ENCODE peak calls at places on chromosomes 11 and 22, in ten cellular contexts. F is AG09309, T is fibroblast of the aortic adventitia, H is fibroblast of mammary gland, I is endothelial cell, B is GM13977, D is cardiac muscle cell, R is colonic mucosa, P is nephron progenitor cell, A is astrocyte of the spinal cord. J is an unnamed sample.

GRCh38 chr11:93017821-93018690 is 48.6 kb downstream of the MTNR1B start:
- DNase-seq in F (no peak), T (peak), H (peak), I (no peak), B (no peak), D (peak), R (no peak), P (no peak), A (peak), J (no peak)

GRCh38 chr22:42697542-42698013 is 23.1 kb downstream of the A4GALT start:
- DNase-seq in F (no peak), T (peak), H (peak), I (no peak), B (no peak), D (peak), R (peak), P (no peak), A (peak), J (no peak)

GRCh38 chr11:68783216-68783821 is 32.0 kb upstream of the TESMIN start:
- DNase-seq in F (no peak), T (no peak), H (no peak), I (no peak), B (no peak), D (no peak), R (no peak), P (no peak), A (no peak), J (no peak)

GRCh38 chr22:40271440-40271839 is 74.9 kb upstream of the ADSL start:
- DNase-seq in F (no peak), T (peak), H (no peak), I (no peak), B (no peak), D (no peak), R (no peak), P (no peak), A (no peak), J (no peak)

GRCh38 chr11:70107756-70108155 is 29.6 kb downstream of the ANO1 start:
- DNase-seq in F (no peak), T (no peak), H (no peak), I (no peak), B (no peak), D (no peak), R (no peak), P (no peak), A (no peak), J (no peak)

GRCh38 chr22:31870890-31871289 is 73.4 kb upstream of the YWHAH start:
- DNase-seq in F (peak), T (no peak), H (peak), I (no peak), B (no peak), D (peak), R (no peak), P (no peak), A (peak), J (no peak)

GRCh38 chr11:68503281-68503687 is 42.7 kb downstream of the PPP6R3 start:
- DNase-seq in F (no peak), T (no peak), H (peak), I (peak), B (no peak), D (peak), R (no peak), P (no peak), A (peak), J (no peak)

GRCh38 chr11:94922675-94923347 is 50.5 kb downstream of the CWC15 start:
- DNase-seq in F (no peak), T (no peak), H (no peak), I (no peak), B (no peak), D (no peak), R (no peak), P (no peak), A (no peak), J (no peak)

GRCh38 chr11:66336234-66337102 is at the start of gene RIN1:
- DNase-seq in F (peak), T (peak), H (peak), I (peak), B (peak), D (peak), R (peak), P (peak), A (peak), J (peak)

GRCh38 chr11:79438631-79439429 is 2.0 kb downstream of the TENM4 start:
- DNase-seq in F (no peak), T (peak), H (peak), I (peak), B (peak), D (peak), R (peak), P (peak), A (peak), J (no peak)

GRCh38 chr22:46501701-46502100 is 35.7 kb downstream of the CELSR1 start:
- DNase-seq in F (no peak), T (peak), H (peak), I (no peak), B (no peak), D (peak), R (no peak), P (no peak), A (peak), J (no peak)

GRCh38 chr11:134207538-134208239 is 16.1 kb downstream of the NCAPD3 start:
- DNase-seq in F (no peak), T (peak), H (peak), I (peak), B (no peak), D (peak), R (peak), P (peak), A (no peak), J (peak)

GRCh38 chr11:128471138-128471661 is 116.2 kb downstream of the ETS1 start:
- DNase-seq in F (no peak), T (no peak), H (no peak), I (no peak), B (peak), D (no peak), R (no peak), P (no peak), A (no peak), J (peak)

GRCh38 chr11:125449586-125449985 is 46.5 kb downstream of the FEZ1 start:
- DNase-seq in F (no peak), T (no peak), H (no peak), I (no peak), B (no peak), D (no peak), R (no peak), P (no peak), A (no peak), J (no peak)

DNA sequence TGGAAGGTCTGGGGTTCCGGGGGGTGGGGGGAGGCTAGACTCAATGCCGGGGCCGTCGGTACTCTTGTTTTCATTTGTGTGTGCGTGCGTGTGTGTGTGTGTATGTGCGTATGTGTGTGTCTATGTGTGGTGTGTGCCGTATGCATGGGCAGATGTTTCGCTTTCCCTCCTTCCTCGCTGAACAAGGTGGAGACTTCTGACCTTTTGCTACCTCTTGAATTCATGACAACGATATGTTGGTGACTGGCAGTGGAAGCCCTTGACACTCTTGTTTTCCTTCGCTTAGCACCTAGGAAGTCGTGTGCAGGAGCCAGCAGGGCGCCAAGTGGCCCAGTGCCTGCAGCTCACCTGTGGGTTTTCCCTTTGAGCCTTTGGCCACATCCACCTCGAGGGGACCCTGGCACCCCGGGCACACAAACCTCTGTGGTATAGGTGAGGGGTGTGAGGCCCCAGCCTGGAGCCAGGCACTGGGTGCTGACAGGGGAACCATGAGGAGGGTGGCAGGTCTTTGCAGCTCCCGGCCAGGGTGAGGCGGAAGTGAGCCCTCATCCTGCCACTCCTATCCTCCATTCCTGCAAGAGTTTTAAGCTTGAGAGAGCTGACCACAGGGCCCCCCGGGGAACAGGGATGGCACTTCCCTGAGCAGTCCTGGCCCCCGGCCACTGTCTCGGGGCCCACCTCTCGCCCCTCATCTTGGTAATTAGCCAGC is 19.3 kb upstream of the TMEM191C start:
- DNase-seq in F (no peak), T (no peak), H (no peak), I (peak), B (no peak), D (no peak), R (no peak), P (no peak), A (no peak), J (no peak)
- TF ChIP-seq CTCF in F (peak), T (no peak), H (peak), I (no peak), B (peak), D (no peak), R (no peak), P (no peak), A (peak), J (peak)

GRCh38 chr11:132627981-132628380 is 904.3 kb downstream of the OPCML start:
- DNase-seq in F (no peak), T (no peak), H (no peak), I (no peak), B (no peak), D (no peak), R (no peak), P (no peak), A (no peak), J (no peak)

GRCh38 chr11:132626446-132626845 is 905.9 kb downstream of the OPCML start:
- DNase-seq in F (no peak), T (no peak), H (no peak), I (no peak), B (no peak), D (no peak), R (no peak), P (no peak), A (no peak), J (no peak)

GRCh38 chr11:132632641-132633124 is 899.6 kb downstream of the OPCML start:
- DNase-seq in F (peak), T (peak), H (peak), I (no peak), B (no peak), D (peak), R (no peak), P (no peak), A (peak), J (peak)

GRCh38 chr11:132631956-132632355 is 900.3 kb downstream of the OPCML start:
- DNase-seq in F (no peak), T (no peak), H (no peak), I (no peak), B (no peak), D (peak), R (no peak), P (no peak), A (no peak), J (no peak)
- TF ChIP-seq CTCF in F (no peak), T (no peak), H (no peak), I (no peak), B (no peak), D (no peak), R (no peak), P (no peak), A (no peak), J (no peak)

GRCh38 chr22:19473578-19473977 is 5.4 kb downstream of the UFD1 start:
- DNase-seq in F (no peak), T (no peak), H (peak), I (no peak), B (no peak), D (no peak), R (no peak), P (no peak), A (no peak), J (no peak)
- TF ChIP-seq CTCF in F (peak), T (peak), H (no peak), I (no peak), B (no peak), D (no peak), R (no peak), P (no peak), A (peak), J (no peak)

GRCh38 chr22:20086101-20086599 is 6.1 kb downstream of the DGCR8 start:
- DNase-seq in F (no peak), T (no peak), H (no peak), I (no peak), B (no peak), D (no peak), R (no peak), P (no peak), A (no peak), J (no peak)

GRCh38 chr22:20083891-20084546 is 4.0 kb downstream of the DGCR8 start:
- DNase-seq in F (no peak), T (no peak), H (no peak), I (no peak), B (no peak), D (no peak), R (no peak), P (no peak), A (no peak), J (no peak)

GRCh38 chr22:20083157-20083890 is 3.3 kb downstream of the DGCR8 start:
- DNase-seq in F (no peak), T (no peak), H (no peak), I (no peak), B (no peak), D (no peak), R (no peak), P (no peak), A (no peak), J (no peak)

GRCh38 chr22:20085651-20086050 is 5.6 kb downstream of the DGCR8 start:
- DNase-seq in F (no peak), T (no peak), H (no peak), I (no peak), B (no peak), D (no peak), R (no peak), P (no peak), A (no peak), J (no peak)

GRCh38 chr22:20084547-20085413 is 4.7 kb downstream of the DGCR8 start:
- DNase-seq in F (no peak), T (peak), H (peak), I (peak), B (no peak), D (peak), R (no peak), P (peak), A (no peak), J (no peak)
- TF ChIP-seq CTCF in F (peak), T (peak), H (peak), I (peak), B (peak), D (peak), R (no peak), P (peak), A (peak), J (peak)

DNA sequence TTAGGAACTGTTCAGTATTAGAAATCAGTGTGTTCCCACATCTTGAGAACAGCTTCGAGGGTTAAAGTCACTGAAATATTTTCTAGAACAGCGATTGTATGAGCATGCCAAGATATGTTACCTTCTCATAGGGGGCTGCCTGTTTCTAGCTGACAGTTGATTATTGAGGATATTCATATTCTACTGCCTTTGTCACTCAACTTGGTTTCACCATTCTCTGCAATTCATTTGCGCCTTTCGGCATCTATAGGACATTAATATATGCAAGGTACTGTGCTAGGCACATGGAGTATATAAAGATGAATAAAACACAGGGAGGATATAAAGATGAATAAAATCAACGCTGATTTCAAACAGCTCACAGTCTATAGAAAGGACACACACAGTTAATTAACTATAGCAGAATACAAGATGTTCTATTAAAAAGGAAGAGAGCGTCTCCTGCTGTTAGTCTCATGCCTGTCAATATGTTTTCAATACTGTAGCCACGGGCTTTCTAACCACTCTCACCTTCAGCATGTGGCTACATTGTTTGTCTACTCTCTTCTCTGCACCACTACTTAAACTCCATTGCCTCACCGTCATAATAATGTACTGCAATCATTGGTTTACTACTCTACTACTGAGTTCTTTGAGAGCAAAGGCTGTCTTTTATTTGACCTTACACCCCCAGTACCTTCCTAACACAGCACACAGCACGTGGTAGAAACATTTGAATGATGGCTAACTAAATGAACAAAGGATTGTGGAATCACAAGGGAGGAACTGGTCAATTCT is 81.9 kb downstream of the RAB30 start:
- DNase-seq in F (no peak), T (no peak), H (no peak), I (no peak), B (no peak), D (no peak), R (no peak), P (no peak), A (no peak), J (no peak)
- TF ChIP-seq CTCF in F (no peak), T (no peak), H (no peak), I (no peak), B (no peak), D (no peak), R (no peak), P (no peak), A (no peak), J (no peak)

J was measured in GM12865.